ENCODE peak calls at places on chromosome 17, in six cellular contexts. M is T-helper 1 cell, I is bronchial epithelial cell, V is AG08395, O is renal cortical epithelial cell, W is EL. Q is an unnamed sample.
A peak's percentile ranks its signal among the peaks of the same experiment; 100 is the strongest.

GRCh38 chr17:79945591-79946255 is 89.9 kb downstream of the TBC1D16 start:
- DNase-seq in M (no peak), I (no peak), W (no peak), V (no peak), O (no peak), Q (no peak)

GRCh38 chr17:16073845-16074244 is 74.2 kb downstream of the TTC19 start:
- DNase-seq in O (no peak), I (no peak), M (no peak), W (no peak), V (no peak), Q (no peak)

GRCh38 chr17:65228734-65229390 is 91.7 kb downstream of the RGS9 start:
- DNase-seq in O (peak; percentile 44), W (peak; percentile 82), M (peak; percentile 81), I (peak; percentile 49), V (no peak), Q (peak; percentile 57)

GRCh38 chr17:56320443-56320842 is 167.2 kb downstream of the ANKFN1 start:
- DNase-seq in O (no peak), I (no peak), W (no peak), M (no peak), V (no peak), Q (no peak)

GRCh38 chr17:74738051-74738996 is 1.3 kb downstream of the RAB37 start:
- DNase-seq in W (no peak), O (no peak), I (no peak), M (peak; percentile 96), V (no peak), Q (no peak)

GRCh38 chr17:15922586-15922985 is 22.3 kb upstream of the ADORA2B start:
- DNase-seq in W (no peak), M (no peak), I (no peak), O (no peak), V (no peak), Q (no peak)

GRCh38 chr17:36913132-36913531 is 24.1 kb upstream of the LHX1 start:
- DNase-seq in M (no peak), I (no peak), O (no peak), V (no peak), W (no peak), Q (no peak)

GRCh38 chr17:17084941-17085340 is 42.7 kb downstream of the MPRIP start:
- DNase-seq in V (no peak), I (no peak), W (no peak), M (no peak), O (no peak), Q (no peak)

GRCh38 chr17:16933317-16934132 is 38.4 kb downstream of the TNFRSF13B start:
- DNase-seq in W (no peak), M (no peak), I (no peak), O (no peak), V (no peak), Q (no peak)

GRCh38 chr17:76085731-76086366 is 6.9 kb downstream of the ZACN start:
- DNase-seq in I (no peak), V (no peak), M (no peak), W (no peak), O (no peak), Q (no peak)

GRCh38 chr17:54372071-54372720 is 528.5 kb upstream of the TOM1L1 start:
- DNase-seq in M (no peak), I (no peak), V (no peak), O (no peak), W (no peak), Q (no peak)

GRCh38 chr17:80948961-80949450 is 42.6 kb upstream of the CHMP6 start:
- DNase-seq in O (no peak), V (no peak), I (no peak), M (no peak), W (no peak), Q (no peak)

GRCh38 chr17:47700471-47701449 is 6.8 kb downstream of the TBKBP1 start:
- DNase-seq in V (no peak), I (no peak), M (peak; percentile 82), W (no peak), O (no peak), Q (no peak)

GRCh38 chr17:31549121-31549524 is 157.6 kb downstream of the RAB11FIP4 start:
- DNase-seq in O (no peak), M (no peak), W (peak; percentile 33), I (no peak), V (peak; percentile 44), Q (peak; percentile 20)

GRCh38 chr17:29179232-29180036 is 764 bp downstream of the MYO18A start:
- DNase-seq in I (peak; percentile 76), M (no peak), V (no peak), W (peak; percentile 44), O (peak; percentile 29), Q (peak; percentile 21)

GRCh38 chr17:57511475-57512123 is 233.5 kb downstream of the CCDC182 start:
- DNase-seq in W (no peak), I (no peak), O (no peak), V (no peak), M (no peak), Q (no peak)

GRCh38 chr17:44002141-44002848 is 2.1 kb upstream of the NAGS start:
- DNase-seq in V (peak; percentile 58), W (peak; percentile 80), I (peak; percentile 90), M (peak; percentile 52), O (peak; percentile 75), Q (no peak)